ENCODE peak calls at places on chromosomes 5 and 9, in four cellular contexts. F, V, K and Q are unnamed samples.

GRCh38 chr5:119328753-119329602 is 26.8 kb upstream of the TNFAIP8 start:
- DNase-seq in K (no peak), F (no peak), V (no peak), Q (no peak)

GRCh38 chr9:118209343-118209742 is 505.1 kb downstream of the TLR4 start:
- DNase-seq in K (no peak), V (no peak), F (no peak), Q (no peak)

GRCh38 chr9:36188212-36188611 is 2.5 kb upstream of the CLTA start:
- DNase-seq in F (no peak), V (no peak), K (no peak), Q (no peak)

GRCh38 chr9:68705636-68706578 is 867 bp downstream of the PIP5K1B start:
- DNase-seq in V (no peak), F (no peak), K (no peak), Q (no peak)

GRCh38 chr9:126155756-126156664 is 170.6 kb upstream of the MVB12B start:
- DNase-seq in F (no peak), V (peak), K (no peak), Q (no peak)

GRCh38 chr9:113381909-113382411 is 5.2 kb upstream of the HDHD3 start:
- DNase-seq in K (no peak), V (no peak), F (no peak), Q (peak)

GRCh38 chr5:134432174-134432573 is 20.5 kb upstream of the CDKN2AIPNL start:
- DNase-seq in F (no peak), V (no peak), K (no peak), Q (no peak)

GRCh38 chr5:125486634-125487033 is 740.2 kb upstream of the ZNF608 start:
- DNase-seq in V (no peak), F (no peak), K (no peak), Q (no peak)

GRCh38 chr5:430214-430925 is 12.6 kb upstream of the EXOC3 start:
- DNase-seq in K (no peak), F (no peak), V (no peak), Q (no peak)

GRCh38 chr9:6739218-6739617 is 18.6 kb upstream of the KDM4C start:
- DNase-seq in F (peak), V (no peak), K (no peak), Q (no peak)

GRCh38 chr9:93230601-93231000 is 46.7 kb downstream of the WNK2 start:
- DNase-seq in F (no peak), V (no peak), K (no peak), Q (no peak)

GRCh38 chr9:20353529-20353928 is 268.8 kb downstream of the MLLT3 start:
- DNase-seq in V (no peak), K (no peak), F (no peak), Q (no peak)

GRCh38 chr5:131684595-131684994 is 49.6 kb upstream of the RAPGEF6 start:
- DNase-seq in K (no peak), V (no peak), F (no peak), Q (no peak)

GRCh38 chr9:69497816-69498215 is 172.8 kb downstream of the ENTREP1 start:
- DNase-seq in K (no peak), F (no peak), V (no peak), Q (no peak)

GRCh38 chr9:135565141-135565628 is 3.6 kb downstream of the PAEP start:
- DNase-seq in V (no peak), F (no peak), K (no peak), Q (no peak)

GRCh38 chr9:101472891-101473290 is 37.3 kb upstream of the ALDOB start:
- DNase-seq in V (no peak), K (no peak), F (no peak), Q (no peak)

GRCh38 chr9:89674667-89675402 is 70.0 kb downstream of the GADD45G start:
- DNase-seq in F (no peak), K (peak), V (peak), Q (no peak)

GRCh38 chr9:108209132-108209700 is 646.6 kb downstream of the ACTL7B start:
- DNase-seq in F (no peak), V (no peak), K (no peak), Q (no peak)

GRCh38 chr9:91978739-91979414 is 28.8 kb upstream of the ROR2 start:
- DNase-seq in K (peak), F (peak), V (no peak), Q (no peak)

GRCh38 chr5:138725885-138726457 is 27.3 kb upstream of the CTNNA1 start:
- DNase-seq in F (no peak), K (no peak), V (no peak), Q (no peak)

GRCh38 chr9:109064963-109065701 is 51.8 kb upstream of the CTNNAL1 start:
- DNase-seq in V (no peak), F (peak), K (no peak), Q (no peak)

GRCh38 chr9:85020791-85021190 is 351.3 kb downstream of the NTRK2 start:
- DNase-seq in F (no peak), K (no peak), V (no peak), Q (no peak)

GRCh38 chr5:132753135-132753987 is 6.1 kb downstream of the CCNI2 start:
- DNase-seq in F (peak), K (no peak), V (no peak), Q (peak)

GRCh38 chr9:114805670-114806551 is at the start of gene TNFSF15:
- DNase-seq in F (peak), V (no peak), K (no peak), Q (peak)

GRCh38 chr5:157160001-157160400 is 6.1 kb downstream of the GARIN3 start:
- DNase-seq in F (no peak), V (no peak), K (no peak), Q (no peak)

GRCh38 chr5:159786901-159787691 is 129.2 kb upstream of the ADRA1B start:
- DNase-seq in V (peak), F (no peak), K (no peak), Q (peak)

GRCh38 chr5:181237758-181238385 is 5.8 kb downstream of the RACK1 start:
- DNase-seq in K (no peak), V (no peak), F (no peak), Q (no peak)

GRCh38 chr9:79193001-79193400 is 378.8 kb upstream of the TLE4 start:
- DNase-seq in K (no peak), V (no peak), F (no peak), Q (no peak)

GRCh38 chr5:175123542-175123941 is 320.4 kb downstream of the DRD1 start:
- DNase-seq in V (no peak), K (no peak), F (no peak), Q (no peak)

GRCh38 chr5:43556857-43557593 is at the start of gene PAIP1:
- DNase-seq in K (peak), F (peak), V (peak), Q (peak)

GRCh38 chr5:21152611-21153010 is 1164.6 kb upstream of the CDH18 start:
- DNase-seq in V (no peak), F (peak), K (no peak), Q (no peak)

GRCh38 chr5:74877624-74878304 is 11.6 kb upstream of the FAM169A start:
- DNase-seq in K (no peak), V (no peak), F (no peak), Q (no peak)

GRCh38 chr5:81802020-81802419 is 51.1 kb upstream of the SSBP2 start:
- DNase-seq in V (no peak), F (no peak), K (no peak), Q (no peak)

GRCh38 chr9:1320667-1321195 is 270.6 kb downstream of the DMRT2 start:
- DNase-seq in V (no peak), F (no peak), K (no peak), Q (no peak)

DNA sequence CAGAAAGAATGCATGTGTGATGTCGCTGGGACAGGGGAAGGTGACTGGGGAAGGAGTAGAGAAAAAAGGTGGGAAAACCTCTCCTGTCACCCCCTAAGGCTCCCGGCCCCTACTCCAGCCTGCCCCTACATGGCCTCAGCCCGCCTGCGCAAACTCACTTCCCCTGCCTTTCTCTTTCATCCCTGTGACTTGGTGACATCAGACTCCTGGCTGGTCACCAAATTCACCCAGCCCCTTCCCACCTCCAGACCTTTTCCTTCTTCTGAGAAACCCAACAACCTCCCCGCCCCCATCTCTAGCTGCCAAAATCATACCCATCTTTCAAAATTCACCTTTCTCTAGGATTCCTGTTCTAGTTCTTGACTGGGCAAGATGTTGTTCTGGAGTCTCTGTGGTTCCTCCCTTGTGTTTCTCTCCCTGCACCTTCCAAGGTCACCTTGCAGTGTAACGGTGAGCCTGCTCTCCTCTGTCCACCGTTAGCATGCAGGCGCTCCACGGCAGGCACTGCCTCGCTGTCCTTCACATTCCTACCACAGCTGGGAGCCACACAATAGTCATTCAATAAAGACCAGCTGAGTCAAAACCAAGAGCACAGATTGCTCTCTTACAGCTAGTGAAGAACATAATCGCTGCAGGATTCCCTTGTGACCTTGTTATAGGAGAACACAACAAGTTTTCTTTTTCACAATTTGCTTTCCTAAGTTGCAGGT is 134.5 kb downstream of the FANCC start:
- DNase-seq in K (no peak), F (peak), V (no peak), Q (no peak)
- TF ChIP-seq CTCF in K (peak), F (no peak), V (no peak), Q (no peak)

DNA sequence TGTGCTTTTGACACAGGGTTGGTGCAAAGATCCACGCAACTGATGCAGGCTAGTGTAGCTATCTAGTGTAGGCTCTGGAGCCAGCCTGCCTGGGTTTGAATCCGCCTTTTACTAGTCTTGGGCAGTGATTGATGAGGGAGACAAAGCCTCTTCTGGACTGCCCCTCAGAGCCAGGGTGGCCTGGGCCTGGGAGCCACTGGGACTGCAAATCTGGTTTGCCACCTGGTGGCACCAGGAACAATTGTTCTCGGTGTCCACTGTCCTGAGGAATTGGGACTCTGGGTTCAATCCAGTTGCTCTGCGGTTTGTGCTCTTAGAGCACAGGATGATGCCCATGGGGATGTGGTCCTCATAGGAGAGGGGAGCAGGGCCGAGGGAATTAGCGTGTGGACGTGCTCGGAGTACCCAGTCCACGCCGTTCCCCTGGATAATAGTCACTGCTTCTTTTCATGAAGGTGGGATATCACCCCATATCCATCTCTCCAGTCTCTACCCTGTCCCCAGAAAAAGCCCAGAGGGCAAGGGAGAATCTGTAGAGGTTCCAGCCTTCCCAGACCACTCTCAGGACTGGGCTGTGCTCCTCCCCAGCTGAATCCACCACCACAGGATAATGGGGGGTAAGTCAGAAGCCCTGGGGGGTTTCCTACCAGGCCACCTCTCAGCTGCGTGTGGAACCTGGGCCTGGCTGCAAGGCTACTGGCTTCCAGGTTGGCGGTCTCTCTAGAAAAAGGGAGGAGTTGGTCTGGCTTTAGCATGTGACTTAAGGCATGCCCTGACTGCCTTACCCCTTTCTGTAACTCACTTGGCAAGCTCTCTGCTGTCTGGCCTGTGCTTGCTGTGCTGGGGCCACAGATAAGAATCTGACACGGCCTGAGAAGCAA is 1.9 kb downstream of the B4GALT7 start:
- DNase-seq in V (no peak), K (peak), F (peak), Q (no peak)
- TF ChIP-seq CTCF in V (no peak), K (peak), F (peak), Q (no peak)

DNA sequence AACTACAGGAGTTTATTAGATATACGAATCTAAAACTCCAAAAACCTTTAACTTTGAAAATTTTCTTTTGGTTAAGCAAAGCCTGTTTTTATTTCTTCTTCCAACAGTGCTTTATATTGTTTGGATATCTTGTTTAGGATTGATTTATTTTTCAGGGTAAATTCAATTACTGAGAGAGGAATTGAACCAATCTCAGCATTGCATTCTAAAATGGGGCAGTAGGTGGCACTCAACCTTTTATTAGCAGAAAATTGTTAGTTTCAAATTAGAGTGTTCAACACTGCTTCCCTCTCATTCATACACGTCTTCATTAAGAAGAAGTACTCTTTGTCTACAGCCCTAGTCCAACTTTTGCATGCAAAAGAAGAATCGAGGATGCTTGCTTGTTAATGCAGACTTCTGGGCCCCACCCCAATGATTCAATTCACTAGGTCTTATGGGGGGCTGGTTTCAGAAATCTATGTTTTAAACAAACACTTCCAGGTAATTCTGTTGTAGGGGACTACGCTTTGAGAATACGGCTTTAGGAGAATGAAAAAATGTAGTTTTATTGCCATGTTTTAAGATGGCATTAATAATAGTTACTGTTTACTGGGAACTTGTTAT is 26.6 kb downstream of the MRPL22 start:
- DNase-seq in V (no peak), K (peak), F (peak), Q (no peak)
- TF ChIP-seq CTCF in V (no peak), K (peak), F (peak), Q (peak)

GRCh38 chr5:168308976-168309598 is 17.6 kb downstream of the WWC1 start:
- DNase-seq in F (no peak), K (no peak), V (no peak), Q (no peak)

GRCh38 chr5:168307925-168308584 is 16.6 kb downstream of the WWC1 start:
- DNase-seq in V (no peak), K (no peak), F (no peak), Q (peak)

GRCh38 chr5:168313596-168314204 is 22.3 kb downstream of the WWC1 start:
- DNase-seq in F (no peak), K (no peak), V (no peak), Q (no peak)

GRCh38 chr5:168312606-168313297 is 21.3 kb downstream of the WWC1 start:
- DNase-seq in F (no peak), K (no peak), V (no peak), Q (no peak)

GRCh38 chr5:168311061-168311566 is 19.7 kb downstream of the WWC1 start:
- DNase-seq in F (no peak), V (no peak), K (no peak), Q (no peak)
- TF ChIP-seq CTCF in F (no peak), V (no peak), K (no peak), Q (no peak)

DNA sequence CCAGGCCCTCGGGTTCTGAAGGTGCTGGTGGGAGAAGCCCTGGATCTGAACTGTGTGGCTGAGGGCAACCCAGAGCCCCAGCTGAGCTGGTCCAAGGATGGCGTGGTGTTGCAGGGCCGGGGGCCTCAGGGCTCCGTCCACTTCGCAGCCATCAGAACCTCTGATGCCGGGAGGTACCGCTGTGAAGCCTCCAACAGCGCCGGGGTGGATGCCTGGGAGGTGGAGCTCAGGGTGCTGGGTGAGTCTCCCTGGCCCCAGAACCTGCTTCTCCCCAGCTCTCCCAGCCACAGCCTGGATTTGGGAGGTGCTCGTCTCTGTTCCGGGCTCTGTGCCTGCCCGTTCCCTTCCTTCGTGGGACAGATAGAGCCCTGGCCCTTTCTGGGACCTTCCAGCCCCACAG is 75.6 kb downstream of the HMCN2 start:
- DNase-seq in K (no peak), F (no peak), V (no peak), Q (no peak)
- TF ChIP-seq CTCF in K (no peak), F (no peak), V (no peak), Q (no peak)

GRCh38 chr5:9279779-9280178 is 266.1 kb downstream of the SEMA5A start:
- DNase-seq in V (no peak), F (no peak), K (no peak), Q (no peak)
- TF ChIP-seq CTCF in V (no peak), F (no peak), K (no peak), Q (no peak)

GRCh38 chr5:145697251-145698016 is 137.7 kb downstream of the PRELID2 start:
- DNase-seq in K (peak), F (peak), V (no peak), Q (no peak)
- TF ChIP-seq CTCF in K (peak), F (peak), V (no peak), Q (peak)

GRCh38 chr5:127876384-127876783 is 173.2 kb downstream of the CCDC192 start:
- DNase-seq in K (no peak), F (no peak), V (no peak), Q (no peak)

GRCh38 chr5:127872494-127872893 is 169.3 kb downstream of the CCDC192 start:
- DNase-seq in V (no peak), F (no peak), K (no peak), Q (no peak)

GRCh38 chr5:127875235-127876021 is 172.2 kb downstream of the CCDC192 start:
- DNase-seq in K (peak), F (peak), V (no peak), Q (no peak)

GRCh38 chr5:127878174-127878750 is 175.1 kb downstream of the CCDC192 start:
- DNase-seq in V (no peak), K (peak), F (peak), Q (peak)
- TF ChIP-seq CTCF in V (no peak), K (peak), F (peak), Q (no peak)